ENCODE peak calls at places on chromosomes 12 and 14, in six cellular contexts. One of them, this sample, is unnamed.

GRCh38 chr14:49972199-49972671 is 79.4 kb downstream of the ARF6 start:
- DNase-seq in IMR-90: peak; percentile 74
- DNase-seq in mesenchymal stem cell: peak; percentile 74
- DNase-seq in H9: no peak
- DNase-seq in trophoblast cell: peak; percentile 90
- DNase-seq in mesendoderm: peak; percentile 42
- DNase-seq in this sample: no peak

GRCh38 chr14:101824339-101824727 is 62.8 kb downstream of the PPP2R5C start:
- DNase-seq in H9: no peak
- DNase-seq in mesenchymal stem cell: no peak
- DNase-seq in trophoblast cell: peak; percentile 16
- DNase-seq in IMR-90: no peak
- DNase-seq in mesendoderm: no peak
- DNase-seq in this sample: no peak

GRCh38 chr14:52767058-52767833 is 24.2 kb downstream of the GNPNAT1 start:
- DNase-seq in H9: no peak
- DNase-seq in IMR-90: peak; percentile 23
- DNase-seq in mesendoderm: no peak
- DNase-seq in trophoblast cell: no peak
- DNase-seq in mesenchymal stem cell: no peak
- DNase-seq in this sample: no peak

GRCh38 chr14:103594265-103594664 is 31.5 kb downstream of the COA8 start:
- DNase-seq in trophoblast cell: peak; percentile 87
- DNase-seq in mesendoderm: peak; percentile 39
- DNase-seq in H9: peak; percentile 48
- DNase-seq in mesenchymal stem cell: peak; percentile 8
- DNase-seq in IMR-90: peak; percentile 74
- DNase-seq in this sample: peak; percentile 71

GRCh38 chr14:38089123-38089522 is 118.6 kb upstream of the SSTR1 start:
- DNase-seq in IMR-90: no peak
- DNase-seq in mesendoderm: no peak
- DNase-seq in mesenchymal stem cell: no peak
- DNase-seq in H9: no peak
- DNase-seq in trophoblast cell: no peak
- DNase-seq in this sample: no peak

GRCh38 chr14:92496458-92496857 is 17.1 kb upstream of the RIN3 start:
- DNase-seq in trophoblast cell: no peak
- DNase-seq in mesenchymal stem cell: no peak
- DNase-seq in mesendoderm: no peak
- DNase-seq in H9: no peak
- DNase-seq in IMR-90: no peak
- DNase-seq in this sample: no peak

GRCh38 chr12:75489613-75490210 is 9.2 kb downstream of the GLIPR1 start:
- DNase-seq in mesenchymal stem cell: no peak
- DNase-seq in H9: no peak
- DNase-seq in trophoblast cell: peak; percentile 42
- DNase-seq in mesendoderm: no peak
- DNase-seq in IMR-90: peak; percentile 63
- DNase-seq in this sample: no peak

GRCh38 chr14:39246618-39247017 is 12.9 kb downstream of the MIA2 start:
- DNase-seq in trophoblast cell: no peak
- DNase-seq in IMR-90: peak; percentile 24
- DNase-seq in H9: no peak
- DNase-seq in mesenchymal stem cell: no peak
- DNase-seq in mesendoderm: no peak
- DNase-seq in this sample: no peak

GRCh38 chr12:130702966-130703732 is 12.9 kb downstream of the RIMBP2 start:
- DNase-seq in H9: peak; percentile 31
- DNase-seq in mesendoderm: no peak
- DNase-seq in mesenchymal stem cell: no peak
- DNase-seq in IMR-90: no peak
- DNase-seq in trophoblast cell: peak; percentile 19
- DNase-seq in this sample: peak; percentile 39

GRCh38 chr14:20683896-20684661 is at the start of gene RNASE4:
- DNase-seq in trophoblast cell: peak; percentile 91
- DNase-seq in mesenchymal stem cell: peak; percentile 93
- DNase-seq in IMR-90: peak; percentile 93
- DNase-seq in mesendoderm: peak; percentile 97
- DNase-seq in H9: peak; percentile 80
- DNase-seq in this sample: peak; percentile 66

GRCh38 chr14:96136361-96136760 is 68.3 kb upstream of the BDKRB2 start:
- DNase-seq in IMR-90: peak; percentile 88
- DNase-seq in trophoblast cell: peak; percentile 78
- DNase-seq in mesendoderm: no peak
- DNase-seq in mesenchymal stem cell: peak; percentile 81
- DNase-seq in H9: no peak
- DNase-seq in this sample: no peak

GRCh38 chr14:64845878-64846277 is 33.8 kb downstream of the SPTB start:
- DNase-seq in IMR-90: peak; percentile 64
- DNase-seq in mesenchymal stem cell: no peak
- DNase-seq in H9: no peak
- DNase-seq in trophoblast cell: peak; percentile 26
- DNase-seq in mesendoderm: peak; percentile 76
- DNase-seq in this sample: no peak

GRCh38 chr14:91654836-91655235 is 77.0 kb downstream of the CATSPERB start:
- DNase-seq in trophoblast cell: peak; percentile 60
- DNase-seq in mesenchymal stem cell: no peak
- DNase-seq in H9: no peak
- DNase-seq in IMR-90: no peak
- DNase-seq in mesendoderm: no peak
- DNase-seq in this sample: no peak

GRCh38 chr12:53160673-53161072 is 19.8 kb upstream of the ZNF740 start:
- DNase-seq in mesenchymal stem cell: no peak
- DNase-seq in IMR-90: no peak
- DNase-seq in mesendoderm: no peak
- DNase-seq in H9: no peak
- DNase-seq in trophoblast cell: no peak
- DNase-seq in this sample: no peak

GRCh38 chr12:48795550-48796455 is 6.9 kb upstream of the ADCY6 start:
- DNase-seq in H9: peak; percentile 91
- DNase-seq in trophoblast cell: peak; percentile 91
- DNase-seq in mesenchymal stem cell: peak; percentile 84
- DNase-seq in IMR-90: peak; percentile 75
- DNase-seq in mesendoderm: peak; percentile 93
- DNase-seq in this sample: peak; percentile 84

GRCh38 chr12:57904426-57904825 is 36.9 kb upstream of the ATP23 start:
- DNase-seq in H9: no peak
- DNase-seq in mesendoderm: no peak
- DNase-seq in IMR-90: no peak
- DNase-seq in mesenchymal stem cell: no peak
- DNase-seq in trophoblast cell: no peak
- DNase-seq in this sample: no peak

GRCh38 chr12:575948-576612 is 87.2 kb downstream of the NINJ2 start:
- DNase-seq in IMR-90: peak; percentile 31
- DNase-seq in H9: peak; percentile 89
- DNase-seq in mesendoderm: peak; percentile 79
- DNase-seq in mesenchymal stem cell: peak; percentile 55
- DNase-seq in trophoblast cell: peak; percentile 86
- DNase-seq in this sample: peak; percentile 71

GRCh38 chr14:79571361-79571760 is 639.9 kb downstream of the DIO2 start:
- DNase-seq in H9: no peak
- DNase-seq in trophoblast cell: no peak
- DNase-seq in mesendoderm: no peak
- DNase-seq in IMR-90: no peak
- DNase-seq in mesenchymal stem cell: no peak
- DNase-seq in this sample: no peak

GRCh38 chr12:87259405-87259804 is 769.8 kb downstream of the C12orf50 start:
- DNase-seq in trophoblast cell: no peak
- DNase-seq in mesendoderm: no peak
- DNase-seq in mesenchymal stem cell: no peak
- DNase-seq in IMR-90: peak; percentile 37
- DNase-seq in H9: no peak
- DNase-seq in this sample: no peak

GRCh38 chr12:31600764-31601163 is 9.8 kb upstream of the DENND5B start:
- DNase-seq in trophoblast cell: peak; percentile 6
- DNase-seq in mesendoderm: no peak
- DNase-seq in mesenchymal stem cell: no peak
- DNase-seq in IMR-90: no peak
- DNase-seq in H9: no peak
- DNase-seq in this sample: no peak

GRCh38 chr12:25249951-25250738 is 584 bp downstream of the KRAS start:
- DNase-seq in IMR-90: peak; percentile 20
- DNase-seq in trophoblast cell: peak; percentile 43
- DNase-seq in H9: peak; percentile 54
- DNase-seq in mesendoderm: peak; percentile 68
- DNase-seq in mesenchymal stem cell: peak; percentile 41
- DNase-seq in this sample: peak; percentile 27

GRCh38 chr12:58420496-58420895 is 479.1 kb downstream of the ATP23 start:
- DNase-seq in H9: no peak
- DNase-seq in trophoblast cell: no peak
- DNase-seq in IMR-90: no peak
- DNase-seq in mesendoderm: no peak
- DNase-seq in mesenchymal stem cell: no peak
- DNase-seq in this sample: no peak

GRCh38 chr14:29528889-29529288 is 398.8 kb downstream of the PRKD1 start:
- DNase-seq in H9: no peak
- DNase-seq in IMR-90: no peak
- DNase-seq in mesenchymal stem cell: no peak
- DNase-seq in mesendoderm: no peak
- DNase-seq in trophoblast cell: no peak
- DNase-seq in this sample: no peak

GRCh38 chr14:99944241-99944651 is 121.0 kb upstream of the EVL start:
- DNase-seq in H9: no peak
- DNase-seq in mesenchymal stem cell: no peak
- DNase-seq in IMR-90: no peak
- DNase-seq in mesendoderm: no peak
- DNase-seq in trophoblast cell: no peak
- DNase-seq in this sample: no peak

GRCh38 chr14:85421166-85421877 is 108.6 kb upstream of the FLRT2 start:
- DNase-seq in IMR-90: peak; percentile 83
- DNase-seq in mesendoderm: no peak
- DNase-seq in mesenchymal stem cell: peak; percentile 95
- DNase-seq in H9: no peak
- DNase-seq in trophoblast cell: no peak
- DNase-seq in this sample: no peak

GRCh38 chr12:109840349-109841073 is 7.3 kb upstream of the TRPV4 start:
- DNase-seq in mesendoderm: no peak
- DNase-seq in IMR-90: no peak
- DNase-seq in trophoblast cell: peak; percentile 92
- DNase-seq in mesenchymal stem cell: no peak
- DNase-seq in H9: peak; percentile 73
- DNase-seq in this sample: no peak

GRCh38 chr12:132560421-132560830 is 50.0 kb downstream of the LRCOL1 start:
- DNase-seq in mesendoderm: peak; percentile 36
- DNase-seq in IMR-90: no peak
- DNase-seq in mesenchymal stem cell: no peak
- DNase-seq in trophoblast cell: peak; percentile 66
- DNase-seq in H9: no peak
- DNase-seq in this sample: no peak

GRCh38 chr12:46124848-46125619 is 134.7 kb upstream of the SCAF11 start:
- DNase-seq in H9: peak; percentile 64
- DNase-seq in IMR-90: peak; percentile 87
- DNase-seq in trophoblast cell: peak; percentile 79
- DNase-seq in mesenchymal stem cell: peak; percentile 88
- DNase-seq in mesendoderm: peak; percentile 91
- DNase-seq in this sample: peak; percentile 48

GRCh38 chr14:21233457-21234076 is 35.7 kb downstream of the HNRNPC start:
- DNase-seq in mesenchymal stem cell: peak; percentile 29
- DNase-seq in H9: no peak
- DNase-seq in trophoblast cell: no peak
- DNase-seq in IMR-90: no peak
- DNase-seq in mesendoderm: peak; percentile 76
- DNase-seq in this sample: no peak

GRCh38 chr12:48695859-48696258 is 13.8 kb upstream of the KANSL2 start:
- DNase-seq in trophoblast cell: no peak
- DNase-seq in IMR-90: no peak
- DNase-seq in H9: no peak
- DNase-seq in mesendoderm: no peak
- DNase-seq in mesenchymal stem cell: no peak
- DNase-seq in this sample: no peak

GRCh38 chr12:93888964-93889363 is 211.8 kb downstream of the CRADD start:
- DNase-seq in IMR-90: no peak
- DNase-seq in trophoblast cell: no peak
- DNase-seq in mesenchymal stem cell: no peak
- DNase-seq in H9: no peak
- DNase-seq in mesendoderm: no peak
- DNase-seq in this sample: no peak

GRCh38 chr14:56195727-56196126 is 77.5 kb downstream of the PELI2 start:
- DNase-seq in mesendoderm: no peak
- DNase-seq in H9: no peak
- DNase-seq in mesenchymal stem cell: peak; percentile 49
- DNase-seq in trophoblast cell: no peak
- DNase-seq in IMR-90: peak; percentile 58
- DNase-seq in this sample: no peak
- H3K9ac ChIP-seq in mesendoderm: no peak overlapping the region
- H3K9ac ChIP-seq in H9: no peak overlapping the region
- H3K9ac ChIP-seq in mesenchymal stem cell: peak overlapping the region; percentile 74
- H3K9ac ChIP-seq in trophoblast cell: no peak overlapping the region
- H3K9ac ChIP-seq in IMR-90: no peak overlapping the region
- H3K9ac ChIP-seq in this sample: no peak overlapping the region

GRCh38 chr12:40435251-40435650 is 210.5 kb downstream of the LRRK2 start:
- DNase-seq in H9: no peak
- DNase-seq in IMR-90: no peak
- DNase-seq in mesendoderm: no peak
- DNase-seq in mesenchymal stem cell: no peak
- DNase-seq in trophoblast cell: no peak
- DNase-seq in this sample: no peak
- H3K23ac ChIP-seq in H9: no peak overlapping the region
- H3K23ac ChIP-seq in IMR-90: no peak overlapping the region
- H3K23ac ChIP-seq in mesendoderm: no peak overlapping the region
- H3K23ac ChIP-seq in mesenchymal stem cell: no peak overlapping the region
- H3K23ac ChIP-seq in trophoblast cell: no peak overlapping the region
- H3K23ac ChIP-seq in this sample: no peak overlapping the region

GRCh38 chr14:93799617-93800016 is 11.3 kb upstream of the PRIMA1 start:
- DNase-seq in H9: no peak
- DNase-seq in mesenchymal stem cell: no peak
- DNase-seq in mesendoderm: no peak
- DNase-seq in IMR-90: no peak
- DNase-seq in trophoblast cell: no peak
- DNase-seq in this sample: no peak
- H3K4me1 ChIP-seq in H9: no peaks in the 10 kb centered on the region
- H3K4me1 ChIP-seq in mesenchymal stem cell: no peaks in the 10 kb centered on the region
- H3K4me1 ChIP-seq in mesendoderm: no peaks in the 10 kb centered on the region
- H3K4me1 ChIP-seq in IMR-90: no peaks in the 10 kb centered on the region
- H3K4me1 ChIP-seq in trophoblast cell: no peaks in the 10 kb centered on the region
- H3K4me1 ChIP-seq in this sample: no peaks in the 10 kb centered on the region

GRCh38 chr12:63307849-63308248 is 156.8 kb upstream of the AVPR1A start:
- DNase-seq in IMR-90: no peak
- DNase-seq in trophoblast cell: no peak
- DNase-seq in mesendoderm: no peak
- DNase-seq in mesenchymal stem cell: no peak
- DNase-seq in H9: no peak
- DNase-seq in this sample: no peak

GRCh38 chr12:63302941-63303536 is 152.0 kb upstream of the AVPR1A start:
- DNase-seq in IMR-90: no peak
- DNase-seq in mesenchymal stem cell: no peak
- DNase-seq in mesendoderm: peak; percentile 13
- DNase-seq in H9: no peak
- DNase-seq in trophoblast cell: no peak
- DNase-seq in this sample: no peak

GRCh38 chr12:63308701-63309100 is 157.7 kb upstream of the AVPR1A start:
- DNase-seq in trophoblast cell: no peak
- DNase-seq in H9: no peak
- DNase-seq in IMR-90: no peak
- DNase-seq in mesendoderm: no peak
- DNase-seq in mesenchymal stem cell: no peak
- DNase-seq in this sample: no peak

GRCh38 chr12:63304844-63305243 is 153.8 kb upstream of the AVPR1A start:
- DNase-seq in trophoblast cell: peak; percentile 70
- DNase-seq in H9: no peak
- DNase-seq in mesenchymal stem cell: no peak
- DNase-seq in mesendoderm: no peak
- DNase-seq in IMR-90: no peak
- DNase-seq in this sample: no peak

GRCh38 chr12:63306476-63306875 is 155.5 kb upstream of the AVPR1A start:
- DNase-seq in IMR-90: no peak
- DNase-seq in H9: no peak
- DNase-seq in mesendoderm: no peak
- DNase-seq in trophoblast cell: no peak
- DNase-seq in mesenchymal stem cell: no peak
- DNase-seq in this sample: no peak
- H3K9ac ChIP-seq in IMR-90: no peak overlapping the region
- H3K9ac ChIP-seq in H9: no peak overlapping the region
- H3K9ac ChIP-seq in mesendoderm: no peak overlapping the region
- H3K9ac ChIP-seq in trophoblast cell: no peak overlapping the region
- H3K9ac ChIP-seq in mesenchymal stem cell: no peak overlapping the region
- H3K9ac ChIP-seq in this sample: no peak overlapping the region

This sample was measured in neuronal stem cell.